ENCODE peak calls at places on chromosomes 2 and 18, in nine cellular contexts. M is psoas muscle, S is fibroblast of lung, J is breast epithelium, K is left ventricle myocardium inferior, W is WERI-Rb-1, F is heart right ventricle, Q is right atrium auricular region, T is lower lobe of right lung. N is an unnamed sample.
A peak's percentile ranks its signal among the peaks of the same experiment; 100 is the strongest.

GRCh38 chr2:160075171-160075570 is 12.8 kb upstream of the PLA2R1 start:
- DNase-seq in S (peak; percentile 93), W (no peak), F (no peak), T (no peak), Q (no peak), K (no peak), J (no peak), M (peak; percentile 19), N (peak; percentile 56)

GRCh38 chr2:172208881-172209325 is 106.2 kb upstream of the DLX2 start:
- DNase-seq in T (no peak), S (peak; percentile 45), K (no peak), M (no peak), Q (no peak), F (no peak), W (no peak), J (no peak), N (peak; percentile 52)

GRCh38 chr2:95010126-95010525 is 15.4 kb upstream of the MAL start:
- DNase-seq in W (no peak), J (no peak), F (no peak), T (no peak), M (no peak), Q (no peak), K (no peak), S (no peak), N (no peak)

GRCh38 chr18:65737346-65737745 is 13.5 kb upstream of the CDH7 start:
- DNase-seq in K (no peak), Q (no peak), J (no peak), F (no peak), W (no peak), T (no peak), M (no peak), S (no peak), N (no peak)

GRCh38 chr2:8170954-8171353 is 510.9 kb upstream of the ID2 start:
- DNase-seq in K (no peak), Q (no peak), W (no peak), M (no peak), T (no peak), S (no peak), J (no peak), F (no peak), N (no peak)

GRCh38 chr18:26657618-26658581 is 109.5 kb upstream of the KCTD1 start:
- DNase-seq in K (no peak), W (no peak), M (no peak), S (no peak), J (no peak), F (no peak), T (no peak), Q (no peak), N (no peak)

GRCh38 chr2:152519581-152519952 is 184.6 kb downstream of the FMNL2 start:
- DNase-seq in M (no peak), T (no peak), S (no peak), F (no peak), J (no peak), K (no peak), Q (no peak), W (no peak), N (no peak)

GRCh38 chr2:127161176-127162136 is 54.5 kb upstream of the BIN1 start:
- DNase-seq in Q (no peak), M (no peak), W (peak; percentile 78), K (no peak), F (no peak), T (no peak), S (no peak), J (no peak), N (no peak)

GRCh38 chr2:113977060-113977659 is 87.3 kb downstream of the ACTR3 start:
- DNase-seq in F (no peak), Q (no peak), W (no peak), J (no peak), S (no peak), K (no peak), T (no peak), M (no peak), N (no peak)

GRCh38 chr2:181953773-181954537 is 31.7 kb upstream of the PPP1R1C start:
- DNase-seq in J (peak; percentile 61), S (peak; percentile 66), W (peak; percentile 74), M (peak; percentile 23), T (peak; percentile 55), F (peak; percentile 57), K (peak; percentile 25), Q (peak; percentile 68), N (no peak)

GRCh38 chr2:239264838-239265651 is 135.8 kb downstream of the HDAC4 start:
- DNase-seq in Q (peak; percentile 73), S (peak; percentile 79), T (no peak), F (no peak), M (peak; percentile 36), K (no peak), W (no peak), J (no peak), N (no peak)

GRCh38 chr18:48219429-48220145 is 189.6 kb downstream of the ZBTB7C start:
- DNase-seq in T (no peak), M (no peak), J (no peak), F (no peak), S (no peak), Q (no peak), K (no peak), W (no peak), N (no peak)

GRCh38 chr18:3103576-3103975 is 90.6 kb upstream of the LPIN2 start:
- DNase-seq in F (no peak), Q (no peak), T (no peak), J (no peak), W (no peak), K (no peak), M (no peak), S (no peak), N (no peak)

GRCh38 chr18:5943514-5943913 is 48.2 kb upstream of the TMEM200C start:
- DNase-seq in J (no peak), S (no peak), F (peak; percentile 31), Q (no peak), T (no peak), K (no peak), M (no peak), W (no peak), N (no peak)

GRCh38 chr18:80196528-80197320 is 50.6 kb downstream of the PARD6G start:
- DNase-seq in M (no peak), Q (peak; percentile 53), W (no peak), F (no peak), K (no peak), T (no peak), S (peak; percentile 67), J (no peak), N (no peak)

DNA sequence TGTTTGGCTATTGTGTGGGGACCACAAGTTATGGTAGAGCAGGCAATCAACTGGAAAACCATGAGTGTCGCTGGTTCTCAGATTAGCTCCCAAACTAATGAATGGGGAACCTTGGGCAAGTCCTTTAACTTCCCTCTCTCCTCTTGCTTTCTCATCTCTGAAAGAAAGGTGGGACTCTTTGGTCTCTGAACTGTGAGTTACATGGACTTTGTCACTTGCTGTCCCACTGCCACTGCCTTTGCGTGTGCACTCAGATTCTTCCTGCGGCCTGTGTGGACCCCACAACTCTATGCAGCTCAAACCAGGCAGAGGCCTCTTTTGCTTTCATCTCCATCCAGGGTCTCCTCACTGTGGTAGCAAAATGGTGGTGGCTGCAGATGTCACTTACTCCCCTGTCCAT is 86.7 kb downstream of the RNF144A start:
- DNase-seq in W (no peak), T (no peak), K (no peak), F (no peak), J (no peak), Q (no peak), M (no peak), S (no peak), N (no peak)
- TF ChIP-seq CTCF in W (no peak), T (no peak), K (no peak), F (no peak), J (no peak), Q (no peak), M (no peak), S (no peak), N (no peak)

GRCh38 chr2:225072444-225072843 is 30.2 kb upstream of the DOCK10 start:
- DNase-seq in W (no peak), Q (no peak), T (no peak), M (no peak), K (no peak), F (no peak), J (no peak), S (no peak), N (no peak)
- H3K27ac ChIP-seq in W (no peak overlapping the region), Q (no peak overlapping the region), T (no peak overlapping the region), M (no peak overlapping the region), K (no peak overlapping the region), F (no peak overlapping the region), J (no peak overlapping the region), S (no peak overlapping the region), N (no peak overlapping the region)

DNA sequence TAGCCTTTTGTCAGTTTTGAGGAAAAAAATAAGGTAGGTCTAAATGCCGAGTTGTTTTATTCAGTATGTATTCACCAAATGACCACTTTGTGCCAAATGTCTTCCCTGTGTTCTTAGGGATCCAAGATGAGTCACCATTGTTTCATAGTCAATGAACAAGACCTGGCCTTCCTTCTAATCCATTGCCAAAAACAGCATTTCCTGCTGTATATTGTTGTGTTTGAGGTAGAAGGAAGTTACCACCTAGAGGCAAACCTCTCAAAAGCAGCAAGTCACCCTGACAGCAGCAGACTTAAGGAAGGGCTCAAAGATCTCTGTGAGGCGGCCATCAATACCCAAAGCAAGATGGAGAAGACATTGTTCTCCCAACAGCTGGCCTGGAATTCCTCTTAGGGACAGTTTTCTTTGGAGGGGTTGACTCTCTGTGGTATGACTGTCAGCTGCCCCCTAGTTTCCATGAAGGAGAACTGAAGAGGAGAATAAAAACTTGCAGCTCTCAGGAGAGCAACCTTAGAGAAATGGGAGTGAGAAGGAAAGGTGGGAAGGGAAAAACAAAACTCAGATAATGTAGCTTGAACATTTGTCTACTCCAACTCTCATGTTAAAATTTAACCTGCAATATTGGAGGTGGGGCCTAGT is 328.3 kb downstream of the LRATD1 start:
- DNase-seq in J (no peak), K (no peak), W (no peak), F (no peak), M (no peak), Q (no peak), T (no peak), S (peak; percentile 61), N (peak; percentile 35)
- TF ChIP-seq CTCF in J (no peak), K (no peak), W (no peak), F (no peak), M (no peak), Q (no peak), T (no peak), S (no peak), N (no peak)

GRCh38 chr2:190766174-190766572 is 114.4 kb upstream of the GLS start:
- DNase-seq in M (no peak), T (no peak), W (no peak), Q (no peak), F (no peak), J (no peak), S (no peak), K (no peak), N (no peak)

GRCh38 chr2:190766581-190766980 is 114.0 kb upstream of the GLS start:
- DNase-seq in J (no peak), T (no peak), S (no peak), Q (no peak), F (no peak), K (no peak), W (no peak), M (no peak), N (no peak)

GRCh38 chr2:190763901-190764514 is 115.1 kb downstream of the NAB1 start:
- DNase-seq in K (no peak), F (no peak), M (no peak), S (peak; percentile 65), J (no peak), W (no peak), T (no peak), Q (no peak), N (no peak)

GRCh38 chr2:190767821-190768220 is 112.8 kb upstream of the GLS start:
- DNase-seq in S (peak; percentile 10), M (no peak), J (no peak), K (no peak), F (no peak), W (no peak), T (no peak), Q (no peak), N (no peak)

GRCh38 chr2:190765386-190766173 is 115.0 kb upstream of the GLS start:
- DNase-seq in T (no peak), F (no peak), W (no peak), J (no peak), K (no peak), M (no peak), S (peak; percentile 97), Q (no peak), N (peak; percentile 65)
- H3K27ac ChIP-seq in T (no peak overlapping the region), F (no peak overlapping the region), W (no peak overlapping the region), J (no peak overlapping the region), K (no peak overlapping the region), M (no peak overlapping the region), S (no peak overlapping the region), Q (no peak overlapping the region), N (no peak overlapping the region)

N was measured in RWPE1.